ENCODE peak calls at places on chromosome 18, in nine cellular contexts. Z is D341Med; U is cortex of kidney; D is upper lobe of right lung; S is CD8-positive, alpha-beta memory T cell; M is stimulated activated naive CD4-positive, alpha-beta T cell; G is activated T-helper 1 cell treated with Interleukin-2 at 50 U/mL for 16 hours; L is posterior cingulate gyrus; X is H9. W is an unnamed sample.

GRCh38 chr18:3442894-3443293 is 7.1 kb upstream of the TGIF1 start:
- DNase-seq in Z (no peak), U (no peak), D (no peak), S (no peak), M (no peak), G (no peak), L (no peak), X (no peak), W (peak; percentile 77)

GRCh38 chr18:10851824-10852225 is 297.5 kb downstream of the PIEZO2 start:
- DNase-seq in Z (peak; percentile 58), U (no peak), D (no peak), S (no peak), M (peak; percentile 5), G (no peak), L (no peak), X (no peak), W (peak; percentile 61)

GRCh38 chr18:55452123-55452611 is 135.8 kb downstream of the TCF4 start:
- DNase-seq in Z (no peak), U (no peak), D (no peak), S (no peak), M (no peak), G (no peak), L (no peak), X (no peak), W (no peak)

GRCh38 chr18:79933765-79934164 is 17.7 kb downstream of the SLC66A2 start:
- DNase-seq in Z (no peak), U (no peak), D (peak; percentile 64), S (no peak), M (no peak), G (no peak), L (no peak), X (peak; percentile 64), W (peak; percentile 69)

GRCh38 chr18:55515946-55516710 is 71.9 kb downstream of the TCF4 start:
- DNase-seq in Z (no peak), U (no peak), D (no peak), S (no peak), M (no peak), G (no peak), L (no peak), X (no peak), W (no peak)

GRCh38 chr18:54223568-54224241 is 764 bp downstream of the MBD2 start:
- DNase-seq in Z (peak; percentile 44), U (no peak), D (peak; percentile 73), S (no peak), M (peak; percentile 53), G (peak; percentile 9), L (no peak), X (peak; percentile 32), W (peak; percentile 45)

GRCh38 chr18:46337206-46337710 is 233.1 kb downstream of the HAUS1 start:
- DNase-seq in Z (no peak), U (no peak), D (no peak), S (no peak), M (no peak), G (no peak), L (no peak), X (no peak), W (no peak)

GRCh38 chr18:23503038-23503966 is at the start of gene RMC1:
- DNase-seq in Z (peak; percentile 100), U (peak; percentile 57), D (peak; percentile 99), S (peak; percentile 94), M (peak; percentile 96), G (peak; percentile 98), L (peak; percentile 97), X (peak; percentile 94), W (peak; percentile 95)